ENCODE peak calls at places on chromosomes 2 and 18, in seven cellular contexts. Y is choroid plexus epithelial cell, C is astrocyte of the spinal cord, E is AG04449, H is right cardiac atrium, Q is astrocyte, D is right lobe of liver. W is an unnamed sample.

GRCh38 chr2:72883356-72883962 is 3.7 kb upstream of the SPR start:
- DNase-seq in D (no peak), Y (peak; percentile 62), H (peak; percentile 72), E (no peak), Q (peak; percentile 27), C (peak; percentile 49), W (peak; percentile 24)

GRCh38 chr2:164538250-164538866 is 82.9 kb downstream of the GRB14 start:
- DNase-seq in H (no peak), D (no peak), C (peak; percentile 61), Q (no peak), Y (peak; percentile 75), E (no peak), W (peak; percentile 57)

GRCh38 chr2:134408791-134409190 is 154.9 kb downstream of the MGAT5 start:
- DNase-seq in D (no peak), E (no peak), Y (no peak), C (no peak), H (no peak), Q (peak; percentile 68), W (peak; percentile 39)

GRCh38 chr2:729363-729762 is 52.2 kb upstream of the TMEM18 start:
- DNase-seq in C (no peak), Q (no peak), H (no peak), E (no peak), D (no peak), Y (no peak), W (no peak)

GRCh38 chr18:77140439-77141109 is 8.0 kb upstream of the MBP start:
- DNase-seq in C (no peak), D (peak; percentile 81), E (no peak), Y (no peak), H (peak; percentile 80), Q (no peak), W (no peak)

GRCh38 chr2:179434357-179434756 is 169.7 kb upstream of the SESTD1 start:
- DNase-seq in Y (no peak), H (no peak), Q (no peak), E (no peak), D (no peak), C (no peak), W (no peak)

GRCh38 chr2:40283111-40283909 is 168.6 kb downstream of the SLC8A1 start:
- DNase-seq in Q (no peak), H (no peak), E (no peak), D (no peak), C (no peak), Y (no peak), W (peak; percentile 40)

GRCh38 chr2:232979871-232980461 is 33.1 kb downstream of the NGEF start:
- DNase-seq in H (peak; percentile 15), Q (peak; percentile 72), D (peak; percentile 24), Y (peak; percentile 56), C (peak; percentile 74), E (no peak), W (peak; percentile 73)

GRCh38 chr18:9869713-9870430 is 15.9 kb upstream of the TXNDC2 start:
- DNase-seq in C (peak; percentile 50), Y (peak; percentile 81), D (no peak), Q (peak; percentile 85), H (no peak), E (no peak), W (peak; percentile 74)

GRCh38 chr18:9868857-9869712 is 16.7 kb upstream of the TXNDC2 start:
- DNase-seq in C (no peak), E (no peak), Q (no peak), H (no peak), D (no peak), Y (no peak), W (no peak)

GRCh38 chr18:9872823-9873222 is 12.9 kb upstream of the TXNDC2 start:
- DNase-seq in C (no peak), D (peak; percentile 18), E (no peak), H (no peak), Y (no peak), Q (no peak), W (no peak)

GRCh38 chr18:9871244-9871746 is 14.5 kb upstream of the TXNDC2 start:
- DNase-seq in C (no peak), H (no peak), E (no peak), Q (no peak), Y (no peak), D (peak; percentile 13), W (no peak)

DNA sequence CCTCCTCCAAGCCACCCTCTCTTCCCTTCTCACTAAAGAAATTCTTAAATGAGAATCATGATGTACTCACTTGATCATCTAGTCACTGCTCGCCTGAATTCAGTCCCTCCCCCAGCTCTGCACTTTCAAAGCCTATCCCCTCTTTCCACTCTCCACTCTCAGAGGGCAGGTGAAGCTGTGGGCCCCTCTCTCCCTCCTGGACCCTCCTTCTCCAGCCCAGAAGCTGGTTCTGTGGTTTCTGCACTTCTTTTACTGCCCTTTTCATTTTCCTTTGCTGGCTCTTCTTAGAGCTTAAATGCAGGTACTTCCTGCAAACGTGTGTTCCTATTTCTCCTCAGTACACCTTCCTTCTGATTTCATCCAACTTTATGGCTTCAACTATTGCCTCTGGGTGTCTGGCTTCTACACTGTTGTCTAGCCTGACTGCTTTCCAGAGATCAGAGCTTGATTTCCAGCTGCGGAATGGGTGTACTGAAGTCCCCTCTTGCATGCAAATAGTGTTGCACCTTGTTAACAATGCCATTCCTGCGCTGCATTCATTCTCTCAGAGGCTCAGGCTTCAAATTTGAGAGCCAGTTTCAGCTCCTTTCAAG is 15.2 kb upstream of the TXNDC2 start:
- DNase-seq in D (peak; percentile 40), Y (no peak), C (no peak), H (no peak), Q (no peak), E (no peak), W (no peak)
- H3K4me3 ChIP-seq in D (no peak overlapping the region), Y (no peak overlapping the region), C (no peak overlapping the region), H (no peak overlapping the region), Q (no peak overlapping the region), E (no peak overlapping the region), W (no peak overlapping the region)

DNA sequence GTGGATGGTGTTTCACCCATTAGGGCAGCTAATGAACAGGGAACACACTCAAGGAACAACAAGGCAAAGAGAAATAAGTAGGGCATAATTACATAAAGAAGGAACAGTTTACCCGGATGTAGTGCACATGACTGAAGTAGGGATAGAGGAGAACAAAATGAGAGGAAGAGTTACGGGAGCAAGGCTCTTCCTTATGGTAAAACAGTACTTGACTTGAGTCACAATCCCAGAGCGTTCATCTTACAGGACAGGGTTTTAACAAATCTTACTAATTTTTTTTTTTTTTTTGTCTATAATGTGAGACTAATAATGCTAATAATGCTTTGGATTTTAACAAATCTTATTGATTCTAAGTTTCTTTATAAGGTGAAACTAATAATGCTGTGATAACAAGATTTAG is 1329.5 kb downstream of the LRP1B start:
- DNase-seq in Q (no peak), H (no peak), Y (no peak), D (no peak), E (no peak), C (no peak), W (no peak)
- H3K4me3 ChIP-seq in Q (no peak overlapping the region), H (no peak overlapping the region), Y (no peak overlapping the region), D (no peak overlapping the region), E (no peak overlapping the region), C (no peak overlapping the region), W (no peak overlapping the region)

GRCh38 chr2:26900831-26901321 is 52.9 kb downstream of the DPYSL5 start:
- DNase-seq in Y (no peak), Q (no peak), C (no peak), D (no peak), H (no peak), E (no peak), W (no peak)

GRCh38 chr2:26898480-26899058 is 50.6 kb downstream of the DPYSL5 start:
- DNase-seq in Y (no peak), C (no peak), E (no peak), Q (no peak), H (no peak), D (no peak), W (no peak)

GRCh38 chr2:26901326-26902183 is 53.6 kb downstream of the DPYSL5 start:
- DNase-seq in H (peak; percentile 70), Y (peak; percentile 19), E (no peak), Q (no peak), D (no peak), C (no peak), W (no peak)

GRCh38 chr2:26897807-26898479 is 50.0 kb downstream of the DPYSL5 start:
- DNase-seq in H (no peak), Q (no peak), E (no peak), C (no peak), Y (no peak), D (no peak), W (no peak)

GRCh38 chr2:26899500-26900164 is 51.7 kb downstream of the DPYSL5 start:
- DNase-seq in H (no peak), E (no peak), Q (no peak), Y (no peak), D (no peak), C (no peak), W (no peak)
- H3K4me3 ChIP-seq in H (no peak overlapping the region), E (no peak overlapping the region), Q (no peak overlapping the region), Y (no peak overlapping the region), D (no peak overlapping the region), C (no peak overlapping the region), W (no peak overlapping the region)

DNA sequence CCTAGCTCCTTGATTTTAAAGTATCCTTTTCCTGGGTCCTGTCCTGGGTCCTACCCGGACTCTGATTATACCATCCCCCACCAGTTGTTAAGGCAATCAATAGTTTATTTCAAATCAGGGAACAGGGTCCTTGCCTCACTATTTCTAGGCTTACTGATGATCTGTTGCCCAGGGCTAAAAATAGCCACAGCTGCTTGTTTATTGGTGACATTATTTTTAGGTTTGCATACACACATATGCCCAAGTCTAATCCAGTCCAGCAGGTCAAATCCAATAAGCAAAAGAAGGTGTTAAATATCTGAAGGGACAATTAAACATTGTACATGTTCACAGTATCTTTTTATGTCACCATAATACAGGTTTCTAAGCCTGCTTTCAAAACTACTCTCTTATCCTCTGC is 66.0 kb downstream of the RAB10 start:
- DNase-seq in H (no peak), Q (no peak), D (no peak), Y (no peak), E (no peak), C (no peak), W (no peak)
- H3K4me3 ChIP-seq in H (no peak overlapping the region), Q (no peak overlapping the region), D (no peak overlapping the region), Y (no peak overlapping the region), E (no peak overlapping the region), C (no peak overlapping the region), W (no peak overlapping the region)

DNA sequence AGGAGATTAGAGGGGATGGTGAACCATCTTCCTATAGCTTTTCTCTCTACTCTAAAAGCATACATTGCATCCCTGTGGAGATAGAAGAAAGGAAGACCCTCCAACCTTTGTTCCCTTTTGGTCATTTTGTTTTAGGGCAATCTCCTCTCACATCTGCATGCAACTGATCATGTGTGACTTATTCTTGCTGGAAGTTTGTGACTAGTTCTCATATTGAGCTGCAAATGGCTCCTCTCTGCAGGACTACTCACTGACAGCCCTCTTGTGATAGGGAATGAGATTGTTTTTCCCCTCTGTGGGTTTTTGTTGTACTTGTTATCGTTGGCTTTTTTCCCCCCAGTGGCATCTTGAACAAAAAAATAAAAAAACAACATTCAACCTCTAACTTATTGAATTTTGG is 416.0 kb upstream of the CNTNAP5 start:
- DNase-seq in C (no peak), H (no peak), D (no peak), Q (no peak), E (no peak), Y (no peak), W (no peak)
- H3K4me3 ChIP-seq in C (no peak overlapping the region), H (no peak overlapping the region), D (no peak overlapping the region), Q (no peak overlapping the region), E (no peak overlapping the region), Y (no peak overlapping the region), W (no peak overlapping the region)

GRCh38 chr2:12982149-12982584 is 265.4 kb downstream of the TRIB2 start:
- DNase-seq in D (no peak), Y (peak; percentile 21), C (peak; percentile 29), E (no peak), H (no peak), Q (peak; percentile 38), W (peak; percentile 34)
- H3K4me3 ChIP-seq in D (no peak overlapping the region), Y (no peak overlapping the region), C (no peak overlapping the region), E (no peak overlapping the region), H (no peak overlapping the region), Q (no peak overlapping the region), W (no peak overlapping the region)